ENCODE peak calls at places on chromosomes 4 and X, in eight cellular contexts. One of them, this sample, is unnamed.

GRCh38 chr4:2745516-2745915 is 10.6 kb downstream of the TNIP2 start:
- DNase-seq in effector CD4-positive, alpha-beta T cell: no peak
- DNase-seq in stimulated activated CD4-positive, alpha-beta T cell treated with anti-CD3 and anti-CD28 coated beads, TNF-alpha, amount 100 ng/mL, for 1 hour: no peak
- DNase-seq in pancreas: no peak
- DNase-seq in MM.1S: no peak
- DNase-seq in naive B cell: no peak
- DNase-seq in CD8-positive, alpha-beta memory T cell: no peak
- DNase-seq in A549: no peak
- DNase-seq in this sample: no peak

GRCh38 chrX:39158801-39159657 is 357.8 kb downstream of the MID1IP1 start:
- DNase-seq in A549: no peak
- DNase-seq in MM.1S: peak
- DNase-seq in naive B cell: no peak
- DNase-seq in CD8-positive, alpha-beta memory T cell: no peak
- DNase-seq in pancreas: no peak
- DNase-seq in effector CD4-positive, alpha-beta T cell: no peak
- DNase-seq in stimulated activated CD4-positive, alpha-beta T cell treated with anti-CD3 and anti-CD28 coated beads, TNF-alpha, amount 100 ng/mL, for 1 hour: no peak
- DNase-seq in this sample: no peak

GRCh38 chr4:2042207-2042946 is 16.8 kb upstream of the NAT8L start:
- DNase-seq in MM.1S: peak
- DNase-seq in stimulated activated CD4-positive, alpha-beta T cell treated with anti-CD3 and anti-CD28 coated beads, TNF-alpha, amount 100 ng/mL, for 1 hour: no peak
- DNase-seq in A549: no peak
- DNase-seq in CD8-positive, alpha-beta memory T cell: peak
- DNase-seq in pancreas: no peak
- DNase-seq in effector CD4-positive, alpha-beta T cell: no peak
- DNase-seq in naive B cell: peak
- DNase-seq in this sample: peak

GRCh38 chr4:106334732-106335131 is 18.4 kb downstream of the AIMP1 start:
- DNase-seq in A549: no peak
- DNase-seq in MM.1S: no peak
- DNase-seq in stimulated activated CD4-positive, alpha-beta T cell treated with anti-CD3 and anti-CD28 coated beads, TNF-alpha, amount 100 ng/mL, for 1 hour: no peak
- DNase-seq in effector CD4-positive, alpha-beta T cell: no peak
- DNase-seq in pancreas: no peak
- DNase-seq in CD8-positive, alpha-beta memory T cell: no peak
- DNase-seq in naive B cell: no peak
- DNase-seq in this sample: no peak

GRCh38 chr4:4693755-4694295 is 152.0 kb upstream of the STX18 start:
- DNase-seq in naive B cell: no peak
- DNase-seq in effector CD4-positive, alpha-beta T cell: no peak
- DNase-seq in A549: no peak
- DNase-seq in stimulated activated CD4-positive, alpha-beta T cell treated with anti-CD3 and anti-CD28 coated beads, TNF-alpha, amount 100 ng/mL, for 1 hour: no peak
- DNase-seq in CD8-positive, alpha-beta memory T cell: no peak
- DNase-seq in MM.1S: no peak
- DNase-seq in pancreas: no peak
- DNase-seq in this sample: no peak

GRCh38 chrX:65589304-65589703 is 54.7 kb upstream of the LAS1L start:
- DNase-seq in effector CD4-positive, alpha-beta T cell: no peak
- DNase-seq in naive B cell: no peak
- DNase-seq in A549: no peak
- DNase-seq in pancreas: no peak
- DNase-seq in stimulated activated CD4-positive, alpha-beta T cell treated with anti-CD3 and anti-CD28 coated beads, TNF-alpha, amount 100 ng/mL, for 1 hour: no peak
- DNase-seq in MM.1S: no peak
- DNase-seq in CD8-positive, alpha-beta memory T cell: no peak
- DNase-seq in this sample: no peak

GRCh38 chr4:45172636-45173035 is 446.3 kb upstream of the GNPDA2 start:
- DNase-seq in effector CD4-positive, alpha-beta T cell: no peak
- DNase-seq in stimulated activated CD4-positive, alpha-beta T cell treated with anti-CD3 and anti-CD28 coated beads, TNF-alpha, amount 100 ng/mL, for 1 hour: no peak
- DNase-seq in MM.1S: no peak
- DNase-seq in naive B cell: no peak
- DNase-seq in CD8-positive, alpha-beta memory T cell: no peak
- DNase-seq in A549: no peak
- DNase-seq in pancreas: no peak
- DNase-seq in this sample: no peak

GRCh38 chrX:49177873-49178480 is 6.3 kb downstream of the PLP2 start:
- DNase-seq in naive B cell: no peak
- DNase-seq in CD8-positive, alpha-beta memory T cell: no peak
- DNase-seq in effector CD4-positive, alpha-beta T cell: no peak
- DNase-seq in stimulated activated CD4-positive, alpha-beta T cell treated with anti-CD3 and anti-CD28 coated beads, TNF-alpha, amount 100 ng/mL, for 1 hour: no peak
- DNase-seq in pancreas: no peak
- DNase-seq in MM.1S: no peak
- DNase-seq in A549: no peak
- DNase-seq in this sample: no peak

GRCh38 chrX:63050225-63050624 is 300.9 kb downstream of the SPIN4 start:
- DNase-seq in A549: no peak
- DNase-seq in effector CD4-positive, alpha-beta T cell: no peak
- DNase-seq in MM.1S: peak
- DNase-seq in pancreas: no peak
- DNase-seq in naive B cell: no peak
- DNase-seq in CD8-positive, alpha-beta memory T cell: no peak
- DNase-seq in stimulated activated CD4-positive, alpha-beta T cell treated with anti-CD3 and anti-CD28 coated beads, TNF-alpha, amount 100 ng/mL, for 1 hour: no peak
- DNase-seq in this sample: peak

GRCh38 chrX:19177710-19178109 is 55.4 kb upstream of the ADGRG2 start:
- DNase-seq in effector CD4-positive, alpha-beta T cell: no peak
- DNase-seq in CD8-positive, alpha-beta memory T cell: no peak
- DNase-seq in MM.1S: no peak
- DNase-seq in pancreas: no peak
- DNase-seq in stimulated activated CD4-positive, alpha-beta T cell treated with anti-CD3 and anti-CD28 coated beads, TNF-alpha, amount 100 ng/mL, for 1 hour: no peak
- DNase-seq in naive B cell: no peak
- DNase-seq in A549: no peak
- DNase-seq in this sample: no peak

GRCh38 chr4:94532016-94532789 is 80.5 kb downstream of the PDLIM5 start:
- DNase-seq in stimulated activated CD4-positive, alpha-beta T cell treated with anti-CD3 and anti-CD28 coated beads, TNF-alpha, amount 100 ng/mL, for 1 hour: no peak
- DNase-seq in naive B cell: no peak
- DNase-seq in pancreas: no peak
- DNase-seq in effector CD4-positive, alpha-beta T cell: no peak
- DNase-seq in A549: no peak
- DNase-seq in CD8-positive, alpha-beta memory T cell: no peak
- DNase-seq in MM.1S: no peak
- DNase-seq in this sample: no peak

GRCh38 chrX:148281920-148282319 is 218.5 kb upstream of the AFF2 start:
- DNase-seq in MM.1S: no peak
- DNase-seq in effector CD4-positive, alpha-beta T cell: no peak
- DNase-seq in CD8-positive, alpha-beta memory T cell: no peak
- DNase-seq in stimulated activated CD4-positive, alpha-beta T cell treated with anti-CD3 and anti-CD28 coated beads, TNF-alpha, amount 100 ng/mL, for 1 hour: no peak
- DNase-seq in naive B cell: no peak
- DNase-seq in pancreas: no peak
- DNase-seq in A549: no peak
- DNase-seq in this sample: no peak

GRCh38 chrX:116873678-116874077 is 410.9 kb upstream of the CT83 start:
- DNase-seq in naive B cell: no peak
- DNase-seq in CD8-positive, alpha-beta memory T cell: no peak
- DNase-seq in effector CD4-positive, alpha-beta T cell: no peak
- DNase-seq in A549: no peak
- DNase-seq in pancreas: no peak
- DNase-seq in stimulated activated CD4-positive, alpha-beta T cell treated with anti-CD3 and anti-CD28 coated beads, TNF-alpha, amount 100 ng/mL, for 1 hour: no peak
- DNase-seq in MM.1S: no peak
- DNase-seq in this sample: no peak

GRCh38 chr4:190017357-190018200 is 9.5 kb downstream of the FRG2 start:
- DNase-seq in A549: no peak
- DNase-seq in MM.1S: no peak
- DNase-seq in stimulated activated CD4-positive, alpha-beta T cell treated with anti-CD3 and anti-CD28 coated beads, TNF-alpha, amount 100 ng/mL, for 1 hour: no peak
- DNase-seq in pancreas: no peak
- DNase-seq in effector CD4-positive, alpha-beta T cell: no peak
- DNase-seq in CD8-positive, alpha-beta memory T cell: no peak
- DNase-seq in naive B cell: no peak
- DNase-seq in this sample: peak

GRCh38 chr4:17057035-17057434 is 158.6 kb upstream of the LDB2 start:
- DNase-seq in naive B cell: no peak
- DNase-seq in A549: no peak
- DNase-seq in stimulated activated CD4-positive, alpha-beta T cell treated with anti-CD3 and anti-CD28 coated beads, TNF-alpha, amount 100 ng/mL, for 1 hour: no peak
- DNase-seq in MM.1S: no peak
- DNase-seq in effector CD4-positive, alpha-beta T cell: no peak
- DNase-seq in CD8-positive, alpha-beta memory T cell: no peak
- DNase-seq in pancreas: no peak
- DNase-seq in this sample: no peak

GRCh38 chr4:19224820-19225219 is 1026.9 kb upstream of the SLIT2 start:
- DNase-seq in CD8-positive, alpha-beta memory T cell: no peak
- DNase-seq in MM.1S: peak
- DNase-seq in pancreas: no peak
- DNase-seq in naive B cell: no peak
- DNase-seq in effector CD4-positive, alpha-beta T cell: no peak
- DNase-seq in A549: no peak
- DNase-seq in stimulated activated CD4-positive, alpha-beta T cell treated with anti-CD3 and anti-CD28 coated beads, TNF-alpha, amount 100 ng/mL, for 1 hour: no peak
- DNase-seq in this sample: peak

GRCh38 chr4:69813628-69814027 is 46.3 kb downstream of the SULT1E1 start:
- DNase-seq in A549: no peak
- DNase-seq in naive B cell: no peak
- DNase-seq in pancreas: no peak
- DNase-seq in effector CD4-positive, alpha-beta T cell: no peak
- DNase-seq in MM.1S: no peak
- DNase-seq in stimulated activated CD4-positive, alpha-beta T cell treated with anti-CD3 and anti-CD28 coated beads, TNF-alpha, amount 100 ng/mL, for 1 hour: no peak
- DNase-seq in CD8-positive, alpha-beta memory T cell: no peak
- DNase-seq in this sample: no peak

GRCh38 chrX:123648028-123648810 is 84.6 kb downstream of the THOC2 start:
- DNase-seq in stimulated activated CD4-positive, alpha-beta T cell treated with anti-CD3 and anti-CD28 coated beads, TNF-alpha, amount 100 ng/mL, for 1 hour: no peak
- DNase-seq in pancreas: peak
- DNase-seq in MM.1S: no peak
- DNase-seq in naive B cell: peak
- DNase-seq in CD8-positive, alpha-beta memory T cell: no peak
- DNase-seq in A549: peak
- DNase-seq in effector CD4-positive, alpha-beta T cell: no peak
- DNase-seq in this sample: no peak

GRCh38 chr4:7014815-7015214 is 28.4 kb upstream of the TADA2B start:
- DNase-seq in pancreas: no peak
- DNase-seq in naive B cell: no peak
- DNase-seq in stimulated activated CD4-positive, alpha-beta T cell treated with anti-CD3 and anti-CD28 coated beads, TNF-alpha, amount 100 ng/mL, for 1 hour: no peak
- DNase-seq in A549: no peak
- DNase-seq in CD8-positive, alpha-beta memory T cell: no peak
- DNase-seq in MM.1S: no peak
- DNase-seq in effector CD4-positive, alpha-beta T cell: no peak
- DNase-seq in this sample: no peak

GRCh38 chr4:122772311-122772710 is 39.8 kb downstream of the BBS12 start:
- DNase-seq in pancreas: no peak
- DNase-seq in A549: no peak
- DNase-seq in MM.1S: no peak
- DNase-seq in naive B cell: no peak
- DNase-seq in effector CD4-positive, alpha-beta T cell: no peak
- DNase-seq in stimulated activated CD4-positive, alpha-beta T cell treated with anti-CD3 and anti-CD28 coated beads, TNF-alpha, amount 100 ng/mL, for 1 hour: no peak
- DNase-seq in CD8-positive, alpha-beta memory T cell: no peak
- DNase-seq in this sample: no peak

GRCh38 chrX:42530027-42530426 is 247.9 kb downstream of the PPP1R2C start:
- DNase-seq in A549: no peak
- DNase-seq in CD8-positive, alpha-beta memory T cell: no peak
- DNase-seq in stimulated activated CD4-positive, alpha-beta T cell treated with anti-CD3 and anti-CD28 coated beads, TNF-alpha, amount 100 ng/mL, for 1 hour: no peak
- DNase-seq in naive B cell: no peak
- DNase-seq in MM.1S: no peak
- DNase-seq in pancreas: no peak
- DNase-seq in effector CD4-positive, alpha-beta T cell: no peak
- DNase-seq in this sample: no peak